ENCODE peak calls at places on chromosomes 13 and 19, in ten cellular contexts. W is stimulated activated CD8-positive, alpha-beta memory T cell treated with anti-CD3 and anti-CD28 coated beads, Interleukin-15, amount 100 ng/mL, for 4 hours; S is NCI-H774; O is WTC11; P is activated CD4-positive, alpha-beta T cell treated with anti-CD3 and anti-CD28 coated beads for 48 hours; N is LoVo; M is tibial nerve; Y is ovary; U is dorsolateral prefrontal cortex; F is gastrocnemius medialis. H is an unnamed sample.

GRCh38 chr19:7926727-7927604 is 1.0 kb upstream of the CTXN1 start:
- DNase-seq in W (no peak), S (no peak), O (no peak), P (no peak), N (no peak), M (no peak), Y (peak; percentile 67), U (no peak), F (no peak), H (no peak)

GRCh38 chr13:80556291-80556690 is 215.4 kb upstream of the SPRY2 start:
- DNase-seq in W (no peak), S (no peak), O (no peak), P (no peak), N (no peak), M (no peak), Y (no peak), U (no peak), F (no peak), H (no peak)

GRCh38 chr19:46487802-46488445 is 7.7 kb downstream of the PNMA8B start:
- DNase-seq in W (peak; percentile 43), S (peak; percentile 33), O (peak; percentile 91), P (peak; percentile 87), N (peak; percentile 68), M (peak; percentile 67), Y (peak; percentile 91), U (peak; percentile 86), F (peak; percentile 45), H (peak; percentile 90)

GRCh38 chr19:18385359-18385674 is 641 bp upstream of the GDF15 start:
- DNase-seq in W (no peak), S (no peak), O (no peak), P (no peak), N (no peak), M (no peak), Y (no peak), U (no peak), F (no peak), H (no peak)

GRCh38 chr13:113874579-113875428 is 10.9 kb upstream of the GAS6 start:
- DNase-seq in W (no peak), S (no peak), O (no peak), P (no peak), N (no peak), M (no peak), Y (no peak), U (no peak), F (no peak), H (no peak)

GRCh38 chr19:46834121-46834520 is 16.5 kb downstream of the AP2S1 start:
- DNase-seq in W (no peak), S (no peak), O (no peak), P (no peak), N (no peak), M (no peak), Y (no peak), U (no peak), F (no peak), H (no peak)

GRCh38 chr19:18879579-18880373 is 16.2 kb downstream of the CERS1 start:
- DNase-seq in W (no peak), S (peak; percentile 72), O (peak; percentile 85), P (peak; percentile 64), N (peak; percentile 61), M (no peak), Y (no peak), U (no peak), F (no peak), H (no peak)

GRCh38 chr13:40563350-40564125 is 102.9 kb downstream of the FOXO1 start:
- DNase-seq in W (no peak), S (no peak), O (no peak), P (no peak), N (no peak), M (no peak), Y (no peak), U (no peak), F (peak; percentile 82), H (no peak)

GRCh38 chr19:54133312-54133956 is 4.1 kb upstream of the CNOT3 start:
- DNase-seq in W (no peak), S (peak; percentile 37), O (no peak), P (no peak), N (no peak), M (no peak), Y (no peak), U (no peak), F (no peak), H (no peak)

GRCh38 chr13:111402441-111402840 is 82.0 kb downstream of the TEX29 start:
- DNase-seq in W (no peak), S (no peak), O (no peak), P (no peak), N (no peak), M (no peak), Y (no peak), U (no peak), F (no peak), H (no peak)

GRCh38 chr19:38647966-38648788 is 728 bp downstream of the ACTN4 start:
- DNase-seq in W (no peak), S (no peak), O (no peak), P (no peak), N (no peak), M (no peak), Y (no peak), U (no peak), F (no peak), H (no peak)

GRCh38 chr13:52127378-52127777 is 1.5 kb downstream of the NEK5 start:
- DNase-seq in W (no peak), S (no peak), O (no peak), P (no peak), N (no peak), M (no peak), Y (no peak), U (no peak), F (no peak), H (no peak)

GRCh38 chr13:53800011-53800410 is 771.4 kb downstream of the OLFM4 start:
- DNase-seq in W (no peak), S (no peak), O (no peak), P (no peak), N (no peak), M (no peak), Y (no peak), U (no peak), F (no peak), H (no peak)

H was measured in sciatic nerve.